ENCODE peak calls at places on chromosomes 12 and 14, in ten cellular contexts. T is suprapubic skin, O is NCI-H2029 treated with DMSO at 0.1 percent for 48 hours, L is kidney epithelial cell, I is NCI-H774, D is AG08396, F is T-helper 9 cell, X is HuH-7, B is NCI-H1105, R is NCI-H748 treated with DMSO at 0.1 percent for 48 hours. S is an unnamed sample.

GRCh38 chr14:102504302-102504950 is 5.2 kb downstream of the ANKRD9 start:
- DNase-seq in T (no peak), O (no peak), L (no peak), I (no peak), D (no peak), F (no peak), X (no peak), B (no peak), R (no peak), S (no peak)

GRCh38 chr12:75658286-75658685 is 146.9 kb upstream of the KRR1 start:
- DNase-seq in T (no peak), O (no peak), L (no peak), I (no peak), D (no peak), F (no peak), X (no peak), B (no peak), R (no peak), S (no peak)

GRCh38 chr14:83706555-83706954 is 1823.4 kb upstream of the FLRT2 start:
- DNase-seq in T (no peak), O (no peak), L (peak; percentile 16), I (no peak), D (no peak), F (no peak), X (no peak), B (no peak), R (peak; percentile 20), S (peak; percentile 3)

GRCh38 chr14:23605931-23606585 is 27.5 kb upstream of the JPH4 start:
- DNase-seq in T (no peak), O (no peak), L (no peak), I (no peak), D (no peak), F (no peak), X (no peak), B (no peak), R (no peak), S (no peak)

GRCh38 chr14:76939015-76939742 is 89.3 kb downstream of the IRF2BPL start:
- DNase-seq in T (no peak), O (no peak), L (no peak), I (no peak), D (no peak), F (no peak), X (no peak), B (no peak), R (no peak), S (no peak)

GRCh38 chr12:123126294-123127144 is 24.4 kb downstream of the PITPNM2 start:
- DNase-seq in T (no peak), O (no peak), L (peak; percentile 98), I (no peak), D (peak; percentile 89), F (no peak), X (no peak), B (no peak), R (no peak), S (no peak)

GRCh38 chr14:54317396-54317795 is 79.4 kb upstream of the CDKN3 start:
- DNase-seq in T (no peak), O (no peak), L (no peak), I (no peak), D (no peak), F (no peak), X (no peak), B (no peak), R (no peak), S (no peak)

GRCh38 chr14:89270439-89271227 is 146.4 kb downstream of the FOXN3 start:
- DNase-seq in T (no peak), O (no peak), L (no peak), I (no peak), D (no peak), F (no peak), X (no peak), B (no peak), R (peak; percentile 74), S (no peak)

GRCh38 chr12:68374315-68374982 is 42.3 kb upstream of the MDM1 start:
- DNase-seq in T (no peak), O (no peak), L (no peak), I (no peak), D (no peak), F (peak; percentile 12), X (no peak), B (no peak), R (no peak), S (peak; percentile 39)

GRCh38 chr12:111024205-111024794 is 103.9 kb upstream of the MYL2 start:
- DNase-seq in T (no peak), O (no peak), L (no peak), I (peak; percentile 11), D (peak; percentile 69), F (peak; percentile 40), X (peak; percentile 83), B (peak; percentile 62), R (peak; percentile 31), S (peak; percentile 18)

GRCh38 chr12:59664495-59664894 is 68.7 kb downstream of the SLC16A7 start:
- DNase-seq in T (no peak), O (no peak), L (no peak), I (no peak), D (no peak), F (no peak), X (no peak), B (no peak), R (no peak), S (no peak)

GRCh38 chr14:104870368-104871144 is 5.5 kb downstream of the CEP170B start:
- DNase-seq in T (peak; percentile 64), O (no peak), L (no peak), I (no peak), D (no peak), F (peak; percentile 51), X (peak; percentile 75), B (no peak), R (no peak), S (no peak)

GRCh38 chr14:32623300-32624093 is 294.4 kb downstream of the AKAP6 start:
- DNase-seq in T (no peak), O (no peak), L (peak; percentile 42), I (no peak), D (no peak), F (no peak), X (no peak), B (no peak), R (no peak), S (no peak)

GRCh38 chr12:1279050-1279449 is 288.0 kb downstream of the ERC1 start:
- DNase-seq in T (no peak), O (no peak), L (no peak), I (no peak), D (no peak), F (no peak), X (no peak), B (no peak), R (no peak), S (no peak)

GRCh38 chr12:124686885-124687694 is 119.7 kb upstream of the NCOR2 start:
- DNase-seq in T (no peak), O (no peak), L (no peak), I (no peak), D (no peak), F (no peak), X (no peak), B (no peak), R (no peak), S (no peak)

GRCh38 chr14:105999361-106000028 is 473.1 kb downstream of the TMEM121 start:
- DNase-seq in T (no peak), O (no peak), L (no peak), I (no peak), D (no peak), F (peak; percentile 81), X (no peak), B (peak; percentile 1), R (no peak), S (no peak)

GRCh38 chr14:55458800-55459577 is 18.6 kb upstream of the TBPL2 start:
- DNase-seq in T (no peak), O (no peak), L (no peak), I (no peak), D (peak; percentile 49), F (no peak), X (no peak), B (no peak), R (no peak), S (no peak)

GRCh38 chr14:69263364-69263763 is 3.4 kb downstream of the GALNT16 start:
- DNase-seq in T (peak; percentile 89), O (no peak), L (no peak), I (no peak), D (peak; percentile 90), F (no peak), X (no peak), B (no peak), R (no peak), S (no peak)

GRCh38 chr12:93441111-93441616 is 583 bp downstream of the UBE2N start:
- DNase-seq in T (peak; percentile 79), O (no peak), L (no peak), I (no peak), D (peak; percentile 51), F (peak; percentile 38), X (no peak), B (no peak), R (no peak), S (no peak)

GRCh38 chr12:51926064-51926632 is 18.8 kb downstream of the ACVRL1 start:
- DNase-seq in T (peak; percentile 46), O (no peak), L (no peak), I (no peak), D (no peak), F (no peak), X (no peak), B (no peak), R (no peak), S (no peak)

GRCh38 chr12:29796823-29797263 is 13.1 kb upstream of the TMTC1 start:
- DNase-seq in T (no peak), O (no peak), L (peak; percentile 64), I (no peak), D (peak; percentile 83), F (no peak), X (peak; percentile 11), B (no peak), R (no peak), S (no peak)